ENCODE peak calls at places on chromosomes 11 and 22, in five cellular contexts. E is stimulated activated CD8-positive, alpha-beta memory T cell treated with anti-CD3 and anti-CD28 coated beads, Interleukin-4, amount 100 ng/mL, for 1 hour; H is choroid plexus epithelial cell; Q is Daoy; K is T-helper 1 cell. M is an unnamed sample.

GRCh38 chr11:120172054-120172881 is 34.4 kb upstream of the TRIM29 start:
- DNase-seq in Q (peak), K (no peak), E (no peak), H (peak), M (peak)

GRCh38 chr11:112298535-112298934 is 37.9 kb upstream of the PLET1 start:
- DNase-seq in Q (peak), H (no peak), K (no peak), E (no peak), M (no peak)

GRCh38 chr22:50009765-50010675 is 2.5 kb downstream of the IL17REL start:
- DNase-seq in H (no peak), K (no peak), E (no peak), Q (peak), M (no peak)

GRCh38 chr22:29912605-29913398 is 29.8 kb downstream of the MTMR3 start:
- DNase-seq in H (peak), K (no peak), Q (peak), E (no peak), M (no peak)

GRCh38 chr22:46661221-46661851 is 41.1 kb downstream of the GRAMD4 start:
- DNase-seq in H (peak), Q (peak), E (no peak), K (no peak), M (no peak)

GRCh38 chr11:88167853-88168252 is 7.4 kb downstream of the RAB38 start:
- DNase-seq in Q (no peak), K (no peak), E (no peak), H (no peak), M (no peak)

GRCh38 chr11:67614730-67615454 is 8.2 kb downstream of the NDUFV1 start:
- DNase-seq in K (no peak), E (no peak), H (no peak), Q (no peak), M (no peak)

GRCh38 chr11:68338041-68338800 is 25.8 kb downstream of the LRP5 start:
- DNase-seq in E (no peak), Q (peak), H (peak), K (no peak), M (no peak)

GRCh38 chr11:44611687-44612437 is 46.4 kb downstream of the CD82 start:
- DNase-seq in E (peak), H (no peak), K (peak), Q (peak), M (no peak)

GRCh38 chr11:2736577-2737225 is 36.9 kb upstream of the KCNQ1OT1 start:
- DNase-seq in H (no peak), E (no peak), Q (no peak), K (no peak), M (no peak)

GRCh38 chr11:34565417-34566208 is 52.0 kb upstream of the ELF5 start:
- DNase-seq in Q (no peak), K (no peak), H (no peak), E (no peak), M (no peak)

GRCh38 chr11:126834149-126834548 is 166.4 kb downstream of the KIRREL3 start:
- DNase-seq in Q (peak), K (no peak), E (no peak), H (no peak), M (no peak)

GRCh38 chr11:70225629-70226582 is 22.8 kb downstream of the FADD start:
- DNase-seq in K (no peak), E (no peak), Q (no peak), H (no peak), M (no peak)

GRCh38 chr11:122344281-122344680 is 228.3 kb upstream of the BLID start:
- DNase-seq in H (peak), K (no peak), Q (peak), E (no peak), M (no peak)

GRCh38 chr22:29744902-29745301 is 21.9 kb downstream of the ZMAT5 start:
- DNase-seq in E (no peak), K (no peak), Q (no peak), H (peak), M (no peak)

GRCh38 chr11:11157201-11157600 is 195.8 kb downstream of the CSNK2A3 start:
- DNase-seq in H (peak), Q (peak), K (no peak), E (no peak), M (peak)

GRCh38 chr11:2775626-2776350 is 76.0 kb upstream of the KCNQ1OT1 start:
- DNase-seq in H (no peak), K (peak), E (no peak), Q (no peak), M (no peak)

GRCh38 chr11:762421-763072 is 14.7 kb downstream of the GATD1 start:
- DNase-seq in E (no peak), H (peak), K (no peak), Q (peak), M (no peak)

GRCh38 chr11:86151188-86152005 is 82.5 kb upstream of the PICALM start:
- DNase-seq in H (peak), K (no peak), E (no peak), Q (peak), M (no peak)

GRCh38 chr11:114197799-114198500 is 98.2 kb upstream of the NNMT start:
- DNase-seq in Q (peak), K (no peak), E (no peak), H (peak), M (no peak)

GRCh38 chr22:39490135-39490798 is 11.8 kb upstream of the MIEF1 start:
- DNase-seq in E (peak), Q (peak), K (peak), H (peak), M (peak)

GRCh38 chr11:65576232-65576866 is 496 bp downstream of the EHBP1L1 start:
- DNase-seq in K (no peak), H (no peak), Q (no peak), E (no peak), M (no peak)

GRCh38 chr22:20566420-20567260 is 59.2 kb downstream of the MED15 start:
- DNase-seq in H (peak), E (peak), Q (peak), K (peak), M (peak)

GRCh38 chr11:19232910-19233503 is 7.7 kb downstream of the E2F8 start:
- DNase-seq in K (no peak), E (no peak), H (peak), Q (peak), M (no peak)

GRCh38 chr22:31243339-31244043 is 31.4 kb downstream of the LIMK2 start:
- DNase-seq in H (no peak), Q (peak), K (no peak), E (no peak), M (no peak)